ENCODE peak calls at places on chromosome 22, in six cellular contexts. Q, U, V, N, M and B are unnamed samples. For H3K9me3, the result is how much of the 10 kb centered on the place peaks cover.

GRCh38 chr22:43343262-43343988 is at the start of gene SCUBE1:
- DNase-seq in N (peak), V (peak), U (peak), Q (no peak), M (peak), B (peak)

GRCh38 chr22:44567846-44568493 is 69.9 kb upstream of the RTL6 start:
- DNase-seq in U (no peak), V (peak), Q (peak), M (peak), N (no peak), B (peak)

GRCh38 chr22:43345761-43346261 is 2.6 kb upstream of the SCUBE1 start:
- DNase-seq in U (no peak), V (no peak), Q (no peak), M (no peak), N (no peak), B (peak)

GRCh38 chr22:42857845-42858481 is 890 bp upstream of the ARFGAP3 start:
- DNase-seq in M (no peak), U (no peak), V (no peak), Q (no peak), N (no peak), B (no peak)

GRCh38 chr22:35202376-35202775 is 54.9 kb upstream of the HMGXB4 start:
- DNase-seq in Q (no peak), N (no peak), U (no peak), M (no peak), V (no peak), B (no peak)

GRCh38 chr22:20267441-20268288 is 453 bp downstream of the RTN4R start:
- DNase-seq in V (no peak), M (peak), U (peak), N (no peak), Q (no peak), B (no peak)

GRCh38 chr22:32130464-32130863 is 28.6 kb downstream of the C22orf42 start:
- DNase-seq in U (no peak), V (no peak), N (no peak), Q (no peak), M (no peak), B (no peak)

GRCh38 chr22:44049369-44050231 is 25.5 kb downstream of the PARVB start:
- DNase-seq in Q (no peak), U (no peak), M (no peak), N (no peak), V (no peak), B (no peak)

GRCh38 chr22:25068701-25069100 is 116.2 kb downstream of the KIAA1671 start:
- DNase-seq in M (no peak), U (no peak), V (no peak), N (no peak), Q (no peak), B (no peak)

GRCh38 chr22:33891992-33892391 is 28.3 kb downstream of the LARGE1 start:
- DNase-seq in U (no peak), Q (no peak), V (no peak), N (no peak), M (no peak), B (no peak)

GRCh38 chr22:42745118-42745517 is 24.4 kb upstream of the A4GALT start:
- DNase-seq in U (no peak), N (no peak), M (peak), V (no peak), Q (peak), B (peak)

GRCh38 chr22:17201285-17201945 is 17.8 kb downstream of the ADA2 start:
- DNase-seq in V (no peak), M (peak), U (no peak), Q (peak), N (no peak), B (peak)

GRCh38 chr22:17194213-17194612 is 25.0 kb downstream of the ADA2 start:
- DNase-seq in U (no peak), Q (no peak), M (no peak), V (peak), N (no peak), B (no peak)

GRCh38 chr22:17199131-17199731 is 20.0 kb downstream of the ADA2 start:
- DNase-seq in M (no peak), Q (peak), U (peak), N (peak), V (peak), B (peak)

GRCh38 chr22:17198188-17199130 is 20.8 kb downstream of the ADA2 start:
- DNase-seq in Q (no peak), V (peak), M (no peak), U (peak), N (peak), B (peak)
- H2BK5ac ChIP-seq in Q (no peak), V (peak), M (no peak), U (peak), N (peak), B (no peak)

GRCh38 chr22:47357493-47357892 is 595.0 kb downstream of the TBC1D22A start:
- DNase-seq in Q (no peak), U (no peak), V (no peak), N (no peak), M (no peak), B (no peak)

GRCh38 chr22:47356433-47357011 is 594.1 kb downstream of the TBC1D22A start:
- DNase-seq in U (no peak), Q (no peak), M (no peak), V (no peak), N (no peak), B (no peak)

GRCh38 chr22:47355776-47356432 is 593.5 kb downstream of the TBC1D22A start:
- DNase-seq in Q (no peak), N (no peak), U (no peak), M (no peak), V (no peak), B (no peak)

GRCh38 chr22:47355388-47355725 is 592.9 kb downstream of the TBC1D22A start:
- DNase-seq in U (no peak), V (no peak), Q (no peak), N (no peak), M (no peak), B (no peak)

DNA sequence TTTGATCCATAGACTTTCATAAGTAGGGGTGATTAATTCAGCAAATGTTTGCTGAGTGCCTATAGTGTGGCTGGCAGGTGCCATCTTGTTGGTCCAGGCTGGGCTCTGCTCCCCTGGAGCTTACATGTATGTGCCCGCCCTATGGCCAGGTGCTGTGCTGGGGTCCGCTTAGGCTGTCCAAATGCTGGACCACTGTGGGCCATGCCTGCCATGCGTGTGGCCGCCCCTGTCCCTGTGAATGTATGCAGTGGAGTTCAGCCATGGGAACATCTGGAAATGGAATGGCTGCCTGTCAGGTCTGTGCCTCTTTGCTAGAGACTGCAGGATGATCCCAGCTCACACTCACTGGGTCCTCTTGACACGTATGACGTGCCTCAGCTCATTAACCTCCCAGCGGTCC is 594.6 kb downstream of the TBC1D22A start:
- DNase-seq in U (no peak), V (no peak), Q (no peak), N (no peak), M (no peak), B (no peak)
- H3K9me3 ChIP-seq in U (half or more), V (half or more), Q (under half), N (half or more), M (half or more), B (under half)

DNA sequence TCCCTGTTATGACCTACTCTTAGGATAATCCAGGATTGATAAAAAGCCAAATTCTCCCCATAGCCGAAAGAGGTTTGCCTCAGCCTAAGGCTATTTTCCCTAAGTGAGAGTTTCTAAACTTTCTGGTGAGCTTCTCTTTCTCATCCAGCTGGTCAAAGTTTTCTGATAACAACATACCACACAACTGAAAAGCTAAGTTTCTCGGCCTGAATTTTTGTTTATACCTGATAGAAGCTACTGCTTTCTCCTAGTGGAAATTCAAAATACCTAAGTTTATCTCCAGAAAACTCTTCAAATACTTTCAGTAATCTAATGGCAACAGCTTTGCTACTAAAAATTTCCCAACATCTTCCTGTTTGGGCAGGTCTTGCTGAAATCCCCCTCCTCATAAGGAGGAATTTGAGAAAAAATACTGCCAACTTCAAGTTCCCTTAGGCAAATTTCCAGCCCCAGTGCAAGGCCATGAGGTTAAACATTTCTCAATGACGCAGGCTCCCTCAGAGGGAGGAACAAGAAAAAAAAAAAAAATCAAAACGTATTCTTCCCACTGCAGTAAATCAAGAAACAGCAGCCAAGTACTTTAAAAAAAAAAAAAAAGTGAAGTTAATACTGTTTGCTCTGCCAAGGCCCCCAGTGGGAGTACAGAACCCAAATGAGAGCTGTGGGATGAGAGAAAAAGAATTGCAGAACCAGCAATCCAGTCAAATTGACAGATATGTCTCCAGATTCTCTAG is 127.0 kb downstream of the MRTFA start:
- DNase-seq in M (peak), U (no peak), N (no peak), Q (peak), V (no peak), B (peak)
- H3K18ac ChIP-seq in M (no peak), U (no peak), N (no peak), Q (peak), V (no peak), B (no peak)

GRCh38 chr22:39771486-39771885 is 122.1 kb downstream of the ENTHD1 start:
- DNase-seq in V (no peak), U (no peak), M (no peak), Q (no peak), N (no peak), B (no peak)
- H2BK5ac ChIP-seq in V (no peak), U (no peak), M (no peak), Q (no peak), N (no peak), B (no peak)

GRCh38 chr22:47367993-47368945 is 605.8 kb downstream of the TBC1D22A start:
- DNase-seq in V (peak), Q (no peak), M (no peak), U (no peak), N (no peak), B (no peak)
- H3K9me3 ChIP-seq in V (half or more), Q (under half), M (half or more), U (half or more), N (half or more), B (under half)

DNA sequence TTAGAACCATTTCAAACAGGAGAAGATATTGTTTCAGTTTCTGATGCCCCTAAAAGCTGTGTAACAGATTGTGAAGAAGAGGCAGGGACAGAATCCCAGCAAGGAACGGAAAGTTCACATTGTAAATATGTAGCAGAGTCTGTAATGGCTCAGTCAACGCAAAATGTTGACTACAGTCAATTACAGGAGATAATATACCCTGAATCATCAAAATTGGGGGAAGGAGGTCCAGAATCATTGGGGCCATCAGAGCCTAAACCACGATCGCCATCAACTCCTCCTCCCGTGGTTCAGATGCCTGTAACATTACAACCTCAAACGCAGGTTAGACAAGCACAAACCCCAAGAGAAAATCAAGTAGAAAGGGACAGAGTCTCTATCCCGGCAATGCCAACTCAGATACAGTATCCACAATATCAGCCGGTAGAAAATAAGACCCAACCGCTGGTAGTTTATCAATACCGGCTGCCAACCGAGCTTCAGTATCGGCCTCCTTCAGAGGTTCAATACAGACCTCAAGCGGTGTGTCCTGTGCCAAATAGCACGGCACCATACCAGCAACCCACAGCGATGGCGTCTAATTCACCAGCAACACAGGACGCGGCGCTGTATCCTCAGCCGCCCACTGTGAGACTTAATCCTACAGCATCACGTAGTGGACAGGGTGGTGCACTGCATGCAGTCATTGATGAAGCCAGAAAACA is 40.8 kb downstream of the IGLL1 start:
- DNase-seq in N (peak), Q (peak), U (peak), V (peak), M (peak), B (peak)
- H3K18ac ChIP-seq in N (no peak), Q (no peak), U (no peak), V (no peak), M (no peak), B (no peak)

DNA sequence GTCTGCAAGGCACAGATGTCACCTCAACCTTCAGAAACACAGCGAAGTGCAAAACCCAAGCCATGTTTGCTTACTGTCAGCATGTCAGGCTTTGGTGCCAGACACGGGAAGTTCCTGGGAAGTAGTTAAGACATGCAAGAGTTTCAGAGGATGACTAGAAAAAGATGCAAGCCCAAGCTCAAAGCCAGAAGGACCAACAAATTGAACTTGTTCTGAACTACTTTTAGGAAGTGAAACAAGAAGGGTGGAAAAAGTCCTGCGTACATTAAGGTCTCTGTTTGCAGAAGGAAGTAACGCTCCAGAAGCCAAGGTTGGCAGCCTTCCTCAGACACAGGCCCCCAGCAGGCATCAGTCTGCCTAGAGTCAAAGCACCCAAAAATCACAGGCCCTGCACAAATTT is 2.6 kb downstream of the AP1B1 start:
- DNase-seq in M (no peak), Q (no peak), V (no peak), U (no peak), N (no peak), B (no peak)
- H2BK5ac ChIP-seq in M (no peak), Q (no peak), V (no peak), U (no peak), N (no peak), B (no peak)

GRCh38 chr22:48070760-48071159 is 1308.3 kb downstream of the TBC1D22A start:
- DNase-seq in U (no peak), N (no peak), Q (no peak), V (peak), M (no peak), B (no peak)

GRCh38 chr22:48071828-48072227 is 1309.4 kb downstream of the TBC1D22A start:
- DNase-seq in M (no peak), Q (no peak), N (no peak), U (no peak), V (no peak), B (no peak)

GRCh38 chr22:48070083-48070482 is 1307.6 kb downstream of the TBC1D22A start:
- DNase-seq in M (no peak), N (no peak), V (no peak), Q (no peak), U (no peak), B (no peak)

GRCh38 chr22:48071305-48071704 is 1308.9 kb downstream of the TBC1D22A start:
- DNase-seq in Q (no peak), U (no peak), M (no peak), N (no peak), V (no peak), B (no peak)

DNA sequence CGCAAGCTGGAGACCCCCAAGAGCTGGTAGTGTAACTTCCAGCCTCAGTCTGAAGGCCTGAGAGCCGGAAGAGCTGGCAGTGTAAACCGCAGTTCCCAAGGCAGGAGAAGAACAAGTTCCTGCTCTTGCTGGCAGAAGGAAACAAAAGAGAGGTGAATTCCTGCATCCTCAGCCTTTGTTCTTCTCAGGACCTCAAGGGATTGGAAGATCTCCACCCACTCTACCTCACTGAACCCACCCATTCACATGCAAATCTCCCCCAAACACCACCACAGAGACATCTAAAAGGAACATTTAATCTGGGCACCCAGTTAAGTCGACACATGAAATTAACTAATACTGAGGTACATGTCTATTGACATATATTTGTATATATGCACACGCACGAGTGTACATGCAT is 1310.3 kb downstream of the TBC1D22A start:
- DNase-seq in N (peak), V (peak), Q (no peak), U (no peak), M (no peak), B (no peak)
- H3K9me3 ChIP-seq in N (under half), V (under half), Q (under half), U (under half), M (under half), B (under half)

DNA sequence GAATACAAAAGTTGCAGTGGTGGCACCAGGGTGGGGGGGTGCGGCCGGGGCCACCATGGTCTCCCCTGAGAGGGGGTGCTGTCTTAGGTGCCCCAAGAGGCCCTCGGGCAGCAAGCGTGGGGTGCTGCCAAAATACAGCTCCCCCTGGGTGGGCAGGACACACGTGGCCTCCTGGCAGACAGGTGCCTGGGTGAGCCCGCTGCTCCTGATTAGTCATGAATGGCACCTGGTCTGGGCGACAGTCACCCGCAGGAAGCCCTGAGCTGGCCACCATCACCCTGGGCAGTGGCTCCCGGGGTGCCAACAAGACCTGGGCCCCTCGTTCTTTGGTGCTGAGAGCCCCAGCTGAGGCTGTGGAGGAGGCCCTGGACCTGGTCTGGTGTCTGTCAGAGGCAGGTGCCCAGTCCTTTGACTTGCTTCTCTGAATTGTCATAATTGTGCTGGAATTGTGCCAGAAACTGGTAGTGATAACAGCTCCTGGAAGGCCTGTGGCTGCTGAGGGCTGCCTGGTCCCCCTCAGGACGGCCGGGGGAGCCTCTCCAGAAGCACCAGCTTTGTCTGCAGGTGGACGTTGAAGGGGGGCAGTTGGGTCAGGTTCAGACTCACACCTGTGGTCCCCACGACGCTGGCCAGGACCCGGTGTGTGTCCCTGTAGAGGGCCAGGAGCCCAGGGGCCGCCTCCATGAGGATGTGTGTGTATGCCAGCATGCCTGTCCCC is 14.8 kb downstream of the ALG12 start:
- DNase-seq in V (no peak), Q (no peak), N (no peak), U (no peak), M (no peak), B (no peak)
- H3K18ac ChIP-seq in V (no peak), Q (no peak), N (no peak), U (no peak), M (no peak), B (no peak)

GRCh38 chr22:31080848-31081649 is at the start of gene SMTN:
- DNase-seq in N (peak), M (peak), Q (peak), U (peak), V (peak), B (peak)
- H2BK5ac ChIP-seq in N (peak), M (peak), Q (peak), U (peak), V (no peak), B (peak)